ENCODE peak calls at places on chromosomes 11 and 22, in eight cellular contexts. A, N, G, P, M, L, T and H are unnamed samples.

GRCh38 chr22:28882878-28883656 is at the start of gene ZNRF3:
- DNase-seq in L (peak), T (peak), G (peak), A (peak), M (peak), N (peak), P (peak), H (peak)

GRCh38 chr11:3614742-3615171 is 27.0 kb downstream of the ART5 start:
- DNase-seq in P (no peak), M (no peak), G (no peak), A (no peak), T (no peak), N (no peak), L (peak), H (peak)

GRCh38 chr22:17305076-17305475 is 64.2 kb upstream of the CECR2 start:
- DNase-seq in A (no peak), M (no peak), N (no peak), G (no peak), L (no peak), T (no peak), P (no peak), H (no peak)

GRCh38 chr11:116185551-116185950 is 587.2 kb downstream of the BUD13 start:
- DNase-seq in L (no peak), N (no peak), M (no peak), G (no peak), T (no peak), P (no peak), A (no peak), H (no peak)

GRCh38 chr22:33864723-33865130 is 55.5 kb downstream of the LARGE1 start:
- DNase-seq in P (no peak), N (peak), L (no peak), G (no peak), A (no peak), T (no peak), M (no peak), H (no peak)

GRCh38 chr11:112087212-112087611 is 539 bp downstream of the SDHD start:
- DNase-seq in L (no peak), N (no peak), G (no peak), A (no peak), T (no peak), M (no peak), P (no peak), H (no peak)

GRCh38 chr11:14339356-14339755 is 19.6 kb downstream of the RRAS2 start:
- DNase-seq in G (no peak), N (no peak), A (no peak), T (no peak), L (no peak), M (no peak), P (no peak), H (no peak)

GRCh38 chr11:74686792-74687191 is 44.4 kb downstream of the CHRDL2 start:
- DNase-seq in P (peak), M (peak), T (no peak), A (no peak), L (no peak), G (peak), N (peak), H (no peak)

GRCh38 chr11:2924381-2924780 is 4.8 kb downstream of the PHLDA2 start:
- DNase-seq in G (no peak), T (no peak), L (no peak), A (no peak), P (no peak), N (no peak), M (no peak), H (no peak)

GRCh38 chr11:134539285-134539684 is 127.2 kb upstream of the B3GAT1 start:
- DNase-seq in N (no peak), T (no peak), A (no peak), L (no peak), M (no peak), P (peak), G (no peak), H (no peak)

GRCh38 chr11:61083601-61084147 is 18.6 kb upstream of the CD5 start:
- DNase-seq in L (peak), G (no peak), N (no peak), M (no peak), A (no peak), T (no peak), P (no peak), H (no peak)

GRCh38 chr11:120294096-120294495 is 31.0 kb upstream of the TLCD5 start:
- DNase-seq in N (no peak), L (no peak), M (no peak), P (no peak), T (no peak), A (no peak), G (no peak), H (no peak)

GRCh38 chr11:126352934-126353801 is 2.3 kb upstream of the ST3GAL4 start:
- DNase-seq in L (no peak), A (no peak), T (no peak), P (no peak), M (peak), N (peak), G (peak), H (no peak)

GRCh38 chr11:27022659-27023251 is 17.9 kb upstream of the BBOX1 start:
- DNase-seq in A (no peak), L (no peak), N (no peak), T (no peak), M (no peak), P (no peak), G (no peak), H (no peak)

GRCh38 chr11:13216019-13217006 is 61.3 kb upstream of the BMAL1 start:
- DNase-seq in P (no peak), T (peak), N (peak), A (no peak), M (peak), L (no peak), G (peak), H (peak)

GRCh38 chr22:36162127-36163034 is 1.8 kb upstream of the APOL3 start:
- DNase-seq in M (no peak), P (no peak), A (no peak), G (no peak), N (no peak), L (peak), T (no peak), H (no peak)
- TF ChIP-seq CTCF in M (no peak), P (no peak), A (no peak), G (no peak), N (no peak), L (no peak), T (no peak), H (no peak)

DNA sequence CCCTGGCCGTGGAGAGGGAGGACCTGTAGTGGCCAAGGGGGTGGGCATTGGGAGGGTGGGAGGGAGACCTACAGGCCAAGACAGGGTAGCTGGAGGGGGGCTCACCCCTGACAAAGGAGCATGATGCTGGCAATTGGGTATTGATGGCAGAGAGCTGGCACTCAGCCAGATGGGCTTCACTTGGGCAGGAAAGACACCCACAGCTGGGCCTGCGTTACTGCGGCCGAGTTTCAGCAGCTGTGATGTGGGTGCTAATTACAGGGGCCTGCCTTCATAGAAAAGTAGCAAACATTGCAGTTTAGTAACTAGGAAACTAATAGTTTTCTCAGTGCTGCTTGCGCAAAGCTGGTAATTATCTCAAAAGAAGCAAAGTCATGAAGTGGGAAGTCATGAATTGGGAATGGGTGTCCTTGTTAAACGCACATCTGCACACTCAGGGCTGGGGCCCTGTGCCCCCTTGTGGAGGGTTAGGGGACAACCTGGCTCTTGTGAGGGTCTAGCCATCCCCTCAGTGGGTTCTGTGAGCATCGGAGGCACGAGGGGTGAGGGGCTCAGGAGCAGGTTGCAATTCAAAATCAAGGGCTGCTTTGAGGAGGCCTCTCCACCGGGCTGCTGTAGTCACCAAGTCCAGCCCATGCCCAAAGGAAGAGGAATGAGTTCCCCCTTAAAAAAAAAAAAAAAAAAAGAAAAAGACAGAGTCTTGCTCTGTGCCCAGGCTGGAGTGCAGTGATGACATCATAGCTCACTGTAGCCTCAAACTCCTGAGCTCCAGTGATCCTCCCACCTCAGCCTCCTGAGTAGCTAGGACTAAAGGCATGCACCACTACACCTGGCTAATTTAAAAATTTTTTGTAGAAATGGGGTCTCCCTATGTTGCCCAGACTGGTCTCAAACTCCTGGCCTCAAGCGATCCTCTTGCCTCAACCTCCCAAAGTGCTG is 24.4 kb upstream of the TXNRD2 start:
- DNase-seq in N (no peak), G (no peak), T (peak), M (no peak), L (no peak), A (peak), P (no peak), H (no peak)
- TF ChIP-seq CTCF in N (peak), G (peak), T (peak), M (peak), L (no peak), A (peak), P (no peak), H (peak)

GRCh38 chr22:22769434-22770279 is 118.0 kb upstream of the IGLL5 start:
- DNase-seq in N (no peak), L (no peak), G (no peak), P (no peak), T (no peak), M (no peak), A (no peak), H (no peak)

GRCh38 chr22:22771696-22772377 is 115.8 kb upstream of the IGLL5 start:
- DNase-seq in G (no peak), L (no peak), A (no peak), P (no peak), T (no peak), M (no peak), N (no peak), H (no peak)

GRCh38 chr22:22768885-22769284 is 118.7 kb upstream of the IGLL5 start:
- DNase-seq in P (no peak), L (no peak), G (no peak), N (no peak), M (no peak), A (no peak), T (no peak), H (no peak)

GRCh38 chr22:22770881-22771280 is 116.7 kb upstream of the IGLL5 start:
- DNase-seq in G (no peak), P (no peak), A (no peak), L (no peak), M (no peak), T (no peak), N (no peak), H (no peak)

GRCh38 chr22:22770280-22770871 is 117.2 kb upstream of the IGLL5 start:
- DNase-seq in M (peak), T (peak), G (no peak), P (no peak), L (no peak), A (peak), N (peak), H (no peak)
- TF ChIP-seq CTCF in M (peak), T (peak), G (peak), P (no peak), L (peak), A (peak), N (peak), H (peak)

DNA sequence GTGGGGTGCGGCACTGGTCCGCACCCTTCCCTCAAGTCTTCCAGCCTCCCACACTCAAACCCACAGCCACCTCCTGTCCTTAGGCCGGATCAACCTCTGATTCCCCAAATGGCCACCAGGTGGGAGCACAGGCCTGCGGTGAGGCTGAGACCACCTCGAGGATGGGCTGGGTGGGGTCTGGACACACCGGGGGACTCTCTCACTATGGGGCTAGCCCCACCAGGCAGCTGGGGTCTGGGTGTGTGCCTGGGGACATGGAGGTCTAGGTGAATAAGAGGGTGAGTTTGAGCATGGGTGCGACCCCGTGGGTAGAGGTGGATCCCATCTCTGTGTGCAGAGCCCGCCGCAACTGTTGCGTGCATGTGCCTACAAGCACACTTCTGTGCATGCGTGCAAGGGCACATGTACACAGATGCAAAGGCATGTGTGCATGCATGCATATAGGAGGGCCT is 32.6 kb downstream of the MYO18B start:
- DNase-seq in A (peak), M (no peak), T (peak), P (no peak), L (no peak), G (no peak), N (no peak), H (no peak)
- TF ChIP-seq CTCF in A (peak), M (peak), T (peak), P (no peak), L (no peak), G (peak), N (peak), H (peak)